ENCODE peak calls at places on chromosomes 12 and 14, in four cellular contexts. One of them, this sample, is unnamed.
A peak's percentile ranks its signal among the peaks of the same experiment; 100 is the strongest.

GRCh38 chr14:68157971-68158371 is 338.4 kb downstream of the RAD51B start:
- DNase-seq in HepG2: no peak
- DNase-seq in K562: no peak
- DNase-seq in GM12878: no peak
- DNase-seq in this sample: no peak

GRCh38 chr14:95245334-95245733 is 74.4 kb downstream of the CLMN start:
- DNase-seq in HepG2: no peak
- DNase-seq in K562: no peak
- DNase-seq in GM12878: no peak
- DNase-seq in this sample: no peak

GRCh38 chr12:18861287-18861858 is 123.5 kb downstream of the CAPZA3 start:
- DNase-seq in HepG2: peak; percentile 29
- DNase-seq in K562: no peak
- DNase-seq in GM12878: no peak
- DNase-seq in this sample: no peak

GRCh38 chr14:80681651-80682050 is 259.9 kb downstream of the CEP128 start:
- DNase-seq in HepG2: no peak
- DNase-seq in K562: no peak
- DNase-seq in GM12878: no peak
- DNase-seq in this sample: no peak

GRCh38 chr12:104581000-104581570 is 124.3 kb downstream of the CHST11 start:
- DNase-seq in HepG2: no peak
- DNase-seq in K562: no peak
- DNase-seq in GM12878: no peak
- DNase-seq in this sample: no peak

GRCh38 chr14:76640923-76641395 is 120.3 kb upstream of the VASH1 start:
- DNase-seq in HepG2: no peak
- DNase-seq in K562: no peak
- DNase-seq in GM12878: no peak
- DNase-seq in this sample: no peak

GRCh38 chr12:52790427-52791270 is 5.3 kb downstream of the KRT3 start:
- DNase-seq in HepG2: no peak
- DNase-seq in K562: peak; percentile 39
- DNase-seq in GM12878: no peak
- DNase-seq in this sample: no peak

GRCh38 chr12:29519585-29520182 is 22.2 kb upstream of the OVCH1 start:
- DNase-seq in HepG2: peak; percentile 28
- DNase-seq in K562: peak; percentile 27
- DNase-seq in GM12878: no peak
- DNase-seq in this sample: peak; percentile 21

GRCh38 chr14:28765907-28766504 is 581 bp upstream of the FOXG1 start:
- DNase-seq in HepG2: no peak
- DNase-seq in K562: peak; percentile 27
- DNase-seq in GM12878: no peak
- DNase-seq in this sample: no peak

GRCh38 chr12:80778005-80778541 is 61.4 kb downstream of the MYF5 start:
- DNase-seq in HepG2: peak; percentile 96
- DNase-seq in K562: no peak
- DNase-seq in GM12878: peak; percentile 99
- DNase-seq in this sample: peak; percentile 50

GRCh38 chr14:58593977-58594376 is 43.8 kb upstream of the DACT1 start:
- DNase-seq in HepG2: no peak
- DNase-seq in K562: no peak
- DNase-seq in GM12878: no peak
- DNase-seq in this sample: no peak

GRCh38 chr12:6146951-6147350 is 22.5 kb upstream of the VWF start:
- DNase-seq in HepG2: no peak
- DNase-seq in K562: no peak
- DNase-seq in GM12878: no peak
- DNase-seq in this sample: no peak

GRCh38 chr12:114368685-114369084 is 37.3 kb downstream of the TBX5 start:
- DNase-seq in HepG2: no peak
- DNase-seq in K562: no peak
- DNase-seq in GM12878: no peak
- DNase-seq in this sample: no peak

GRCh38 chr12:26271889-26272492 is 76.6 kb downstream of the SSPN start:
- DNase-seq in HepG2: no peak
- DNase-seq in K562: no peak
- DNase-seq in GM12878: peak; percentile 69
- DNase-seq in this sample: no peak

GRCh38 chr12:48938805-48939204 is 13.5 kb upstream of the FKBP11 start:
- DNase-seq in HepG2: no peak
- DNase-seq in K562: no peak
- DNase-seq in GM12878: no peak
- DNase-seq in this sample: no peak

GRCh38 chr14:99520571-99521081 is 39.4 kb downstream of the CCNK start:
- DNase-seq in HepG2: no peak
- DNase-seq in K562: no peak
- DNase-seq in GM12878: no peak
- DNase-seq in this sample: no peak

GRCh38 chr12:39505562-39505961 is 62.6 kb upstream of the KIF21A start:
- DNase-seq in HepG2: no peak
- DNase-seq in K562: no peak
- DNase-seq in GM12878: no peak
- DNase-seq in this sample: no peak

GRCh38 chr14:94041551-94042346 is 15.6 kb downstream of the OTUB2 start:
- DNase-seq in HepG2: peak; percentile 75
- DNase-seq in K562: no peak
- DNase-seq in GM12878: no peak
- DNase-seq in this sample: no peak

GRCh38 chr12:93595336-93595735 is 22.9 kb downstream of the SOCS2 start:
- DNase-seq in HepG2: no peak
- DNase-seq in K562: no peak
- DNase-seq in GM12878: no peak
- DNase-seq in this sample: no peak

GRCh38 chr14:53882684-53883083 is 73.9 kb downstream of the BMP4 start:
- DNase-seq in HepG2: peak; percentile 81
- DNase-seq in K562: no peak
- DNase-seq in GM12878: no peak
- DNase-seq in this sample: no peak

GRCh38 chr14:53879747-53880146 is 76.9 kb downstream of the BMP4 start:
- DNase-seq in HepG2: no peak
- DNase-seq in K562: no peak
- DNase-seq in GM12878: no peak
- DNase-seq in this sample: no peak

GRCh38 chr14:53881921-53882320 is 74.7 kb downstream of the BMP4 start:
- DNase-seq in HepG2: no peak
- DNase-seq in K562: no peak
- DNase-seq in GM12878: no peak
- DNase-seq in this sample: no peak

GRCh38 chr14:53880761-53881160 is 75.9 kb downstream of the BMP4 start:
- DNase-seq in HepG2: no peak
- DNase-seq in K562: no peak
- DNase-seq in GM12878: no peak
- DNase-seq in this sample: no peak

DNA sequence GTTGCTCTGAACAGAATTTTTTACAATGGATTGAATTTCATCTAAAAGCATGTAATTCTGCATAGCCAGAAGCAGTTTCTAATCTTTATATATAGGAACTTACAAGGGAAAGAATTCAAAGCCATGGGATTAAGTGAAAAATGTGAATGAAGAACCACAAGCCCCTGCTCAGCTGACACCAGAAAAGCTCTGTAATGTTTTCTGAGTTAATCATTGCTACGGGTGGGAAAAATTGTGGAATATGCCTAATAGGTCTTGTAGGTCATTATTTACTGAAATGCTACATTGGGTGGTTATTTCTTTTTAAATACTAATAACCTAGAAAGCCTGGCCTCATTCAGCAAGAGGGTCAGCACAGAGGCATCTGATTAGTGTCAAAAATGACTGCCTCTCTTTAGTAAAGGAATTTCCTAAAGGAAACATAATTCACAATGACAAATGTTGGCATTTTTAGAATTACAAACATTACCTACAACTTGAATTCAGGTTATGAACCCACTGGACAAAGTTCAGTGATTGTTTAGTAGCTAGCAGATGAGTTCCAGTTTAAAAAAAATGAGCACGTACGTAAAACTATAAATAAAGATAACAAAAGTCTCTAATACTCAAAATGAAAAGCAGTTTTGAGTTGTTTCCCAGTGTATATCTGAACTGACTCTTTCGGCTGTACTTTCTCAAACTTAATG is 75.3 kb downstream of the BMP4 start:
- DNase-seq in HepG2: peak; percentile 86
- DNase-seq in K562: no peak
- DNase-seq in GM12878: no peak
- DNase-seq in this sample: no peak
- TF ChIP-seq BHLHE40 in HepG2: no peak
- TF ChIP-seq BHLHE40 in K562: no peak
- TF ChIP-seq BHLHE40 in GM12878: no peak
- TF ChIP-seq BHLHE40 in this sample: no peak

GRCh38 chr12:44372259-44372658 is 503.9 kb downstream of the NELL2 start:
- DNase-seq in HepG2: no peak
- DNase-seq in K562: no peak
- DNase-seq in GM12878: no peak
- DNase-seq in this sample: no peak
- TF ChIP-seq FOXM1 in HepG2: no peak
- TF ChIP-seq FOXM1 in K562: no peak
- TF ChIP-seq FOXM1 in GM12878: no peak
- TF ChIP-seq FOXM1 in this sample: no peak

DNA sequence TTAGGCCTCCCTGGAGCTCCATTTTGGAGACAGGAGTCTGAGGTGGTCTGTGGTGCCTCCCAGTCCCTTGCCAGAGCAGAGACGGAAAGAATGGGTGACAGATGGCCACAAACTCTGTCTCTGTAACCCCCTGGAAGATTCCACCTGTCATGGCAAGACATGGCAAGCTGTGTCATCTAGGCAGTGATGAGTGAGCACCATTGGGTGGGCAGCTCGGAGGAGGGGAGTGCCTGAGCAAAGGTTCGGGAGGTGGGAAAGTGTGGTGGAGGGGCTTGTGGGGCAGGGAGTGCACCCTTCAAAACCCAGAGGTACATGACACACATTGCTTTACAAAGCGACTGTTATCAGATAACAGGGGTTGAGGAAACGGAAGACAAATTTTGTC is 3.4 kb downstream of the RIN3 start:
- DNase-seq in HepG2: no peak
- DNase-seq in K562: no peak
- DNase-seq in GM12878: no peak
- DNase-seq in this sample: no peak
- TF ChIP-seq TARDBP in HepG2: no peak
- TF ChIP-seq TARDBP in K562: no peak
- TF ChIP-seq TARDBP in GM12878: no peak
- TF ChIP-seq TARDBP in this sample: no peak

DNA sequence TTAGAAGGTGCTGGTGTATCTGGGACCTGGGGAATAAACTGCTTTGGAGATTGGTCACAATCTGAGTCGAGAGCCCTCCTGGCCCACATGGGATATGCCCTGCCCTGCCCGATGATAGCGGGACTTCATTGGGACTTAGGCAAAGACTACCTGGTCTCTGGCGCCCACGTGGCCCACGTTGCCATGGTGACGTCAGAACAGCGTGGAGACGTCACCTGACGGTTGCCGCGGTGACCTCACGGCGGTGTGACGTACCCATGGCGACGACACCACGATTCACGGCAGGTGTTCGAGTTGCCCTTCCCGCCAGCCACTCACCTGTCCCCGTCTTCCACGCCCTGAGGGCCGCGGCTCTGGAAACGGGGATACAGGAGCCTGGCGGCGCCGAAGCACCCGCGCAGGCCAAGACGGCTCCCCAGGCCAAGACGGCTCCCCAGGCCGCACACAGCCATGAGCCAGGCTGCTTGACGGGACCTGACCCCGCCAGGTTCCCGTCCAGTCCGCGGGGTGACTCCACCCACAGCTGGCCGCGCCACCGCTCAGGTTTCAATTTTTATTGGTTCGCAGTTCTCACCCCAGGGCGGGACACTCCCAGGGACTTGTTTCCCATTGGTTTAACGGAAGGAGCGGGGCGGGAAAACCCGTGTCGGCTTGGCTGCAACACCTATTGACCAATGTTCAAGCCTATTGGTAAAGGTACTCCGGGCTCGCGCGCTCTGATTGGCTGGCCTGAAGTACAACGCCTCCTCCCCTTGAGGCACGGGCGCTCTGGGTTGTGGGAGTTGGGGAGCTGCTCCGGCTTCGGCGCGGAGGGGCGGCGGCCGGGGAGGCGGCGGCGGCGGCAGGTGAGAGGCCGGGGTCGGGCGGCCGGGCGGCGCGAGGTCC is at the start of the genes MMAB and MVK:
- DNase-seq in HepG2: peak; percentile 99
- DNase-seq in K562: peak; percentile 97
- DNase-seq in GM12878: peak; percentile 99
- DNase-seq in this sample: peak; percentile 97
- TF ChIP-seq BHLHE40 in HepG2: peak; percentile 27
- TF ChIP-seq BHLHE40 in K562: peak; percentile 80
- TF ChIP-seq BHLHE40 in GM12878: peak; percentile 79
- TF ChIP-seq BHLHE40 in this sample: no peak

GRCh38 chr12:98416845-98417244 is 98.5 kb upstream of the TMPO start:
- DNase-seq in HepG2: no peak
- DNase-seq in K562: no peak
- DNase-seq in GM12878: no peak
- DNase-seq in this sample: no peak
- TF ChIP-seq FOXM1 in HepG2: no peak
- TF ChIP-seq FOXM1 in K562: no peak
- TF ChIP-seq FOXM1 in GM12878: no peak
- TF ChIP-seq FOXM1 in this sample: no peak

GRCh38 chr12:34406996-34407300 is 384.7 kb downstream of the ALG10 start:
- DNase-seq in HepG2: no peak
- DNase-seq in K562: no peak
- DNase-seq in GM12878: no peak
- DNase-seq in this sample: peak; percentile 0
- TF ChIP-seq TARDBP in HepG2: no peak
- TF ChIP-seq TARDBP in K562: no peak
- TF ChIP-seq TARDBP in GM12878: no peak
- TF ChIP-seq TARDBP in this sample: no peak

GRCh38 chr14:31449971-31450610 is 7.2 kb downstream of the DTD2 start:
- DNase-seq in HepG2: peak; percentile 68
- DNase-seq in K562: peak; percentile 13
- DNase-seq in GM12878: no peak
- DNase-seq in this sample: peak; percentile 27
- TF ChIP-seq BHLHE40 in HepG2: no peak
- TF ChIP-seq BHLHE40 in K562: no peak
- TF ChIP-seq BHLHE40 in GM12878: no peak
- TF ChIP-seq BHLHE40 in this sample: no peak